ENCODE peak calls at places on chromosomes 3 and 15, in seven cellular contexts. P is testis, L is SJSA1, U is Peyer's patch, A is Karpas-422, G is prostate gland, N is neural progenitor cell. R is an unnamed sample. For H3K4me1, the result is how much of the 10 kb centered on the place peaks cover.

GRCh38 chr3:172009736-172010254 is 29.6 kb upstream of the FNDC3B start:
- DNase-seq in L (no peak), G (no peak), P (no peak), A (no peak), U (no peak), N (no peak), R (no peak)

GRCh38 chr15:77018796-77019475 is 24.0 kb downstream of the PSTPIP1 start:
- DNase-seq in L (no peak), N (no peak), P (no peak), G (no peak), U (no peak), A (peak), R (no peak)

GRCh38 chr3:32347286-32348125 is 44.1 kb upstream of the CMTM7 start:
- DNase-seq in U (no peak), N (no peak), A (no peak), G (no peak), L (no peak), P (peak), R (no peak)

GRCh38 chr3:196012481-196012880 is 69.4 kb downstream of the TFRC start:
- DNase-seq in P (no peak), N (no peak), L (no peak), A (no peak), U (no peak), G (no peak), R (no peak)

GRCh38 chr3:179463299-179463698 is 12.0 kb upstream of the GNB4 start:
- DNase-seq in U (no peak), L (no peak), P (no peak), G (no peak), N (no peak), A (no peak), R (no peak)

GRCh38 chr3:172260381-172260780 is 187.9 kb downstream of the GHSR start:
- DNase-seq in U (no peak), G (no peak), L (no peak), N (no peak), P (no peak), A (no peak), R (no peak)

GRCh38 chr3:49415931-49416601 is 3.8 kb downstream of the TCTA start:
- DNase-seq in G (no peak), P (no peak), U (peak), A (peak), N (no peak), L (no peak), R (peak)

GRCh38 chr15:65423150-65423976 is 616 bp upstream of the IGDCC4 start:
- DNase-seq in L (no peak), N (peak), U (no peak), P (no peak), G (no peak), A (no peak), R (peak)

GRCh38 chr3:59425371-59425770 is 375.5 kb upstream of the CFAP20DC start:
- DNase-seq in U (no peak), A (no peak), L (peak), G (no peak), P (peak), N (no peak), R (no peak)

DNA sequence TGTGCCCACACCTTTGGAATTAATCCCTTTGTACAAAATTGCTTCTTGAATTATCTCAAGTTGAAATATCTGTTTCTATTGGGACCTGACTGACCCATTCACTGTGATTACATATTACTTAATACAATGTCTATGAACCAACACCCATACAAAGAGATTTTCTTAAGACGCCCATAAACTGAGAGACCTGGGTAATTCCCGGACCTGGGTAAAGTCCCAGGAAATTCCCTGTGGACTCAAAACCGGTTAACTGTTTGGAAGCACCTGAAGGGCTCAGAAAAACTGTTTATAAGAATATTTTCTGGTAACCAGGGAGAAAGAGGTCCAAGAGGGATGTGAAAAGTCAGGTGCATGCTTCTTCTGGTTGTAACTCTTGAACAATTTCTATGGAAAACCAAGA is 314.0 kb upstream of the WNT5A start:
- DNase-seq in N (no peak), G (no peak), A (no peak), L (no peak), U (no peak), P (no peak), R (no peak)
- H3K4me1 ChIP-seq in N (under half), G (under half), A (under half), L (under half), U (under half), P (under half), R (under half)

GRCh38 chr3:15820911-15821310 is 23.1 kb upstream of the ANKRD28 start:
- DNase-seq in A (no peak), U (no peak), G (no peak), P (no peak), N (no peak), L (no peak), R (no peak)
- H3K4me1 ChIP-seq in A (under half), U (under half), G (under half), P (under half), N (under half), L (under half), R (under half)

GRCh38 chr15:82133251-82133650 is 87.4 kb upstream of the MEX3B start:
- DNase-seq in L (no peak), P (no peak), N (no peak), A (no peak), G (no peak), U (no peak), R (no peak)

GRCh38 chr15:82134426-82134825 is 88.6 kb upstream of the MEX3B start:
- DNase-seq in N (no peak), P (no peak), A (no peak), G (no peak), L (no peak), U (no peak), R (peak)

GRCh38 chr15:82135645-82136044 is 89.8 kb upstream of the MEX3B start:
- DNase-seq in G (no peak), A (no peak), U (no peak), L (peak), N (no peak), P (no peak), R (no peak)

GRCh38 chr15:82132116-82132515 is 86.3 kb upstream of the MEX3B start:
- DNase-seq in G (no peak), P (no peak), L (no peak), N (no peak), U (no peak), A (no peak), R (no peak)

GRCh38 chr15:82132742-82133141 is 86.9 kb upstream of the MEX3B start:
- DNase-seq in N (no peak), A (no peak), G (no peak), L (peak), U (no peak), P (no peak), R (no peak)
- H3K4me1 ChIP-seq in N (under half), A (under half), G (under half), L (half or more), U (under half), P (under half), R (half or more)

DNA sequence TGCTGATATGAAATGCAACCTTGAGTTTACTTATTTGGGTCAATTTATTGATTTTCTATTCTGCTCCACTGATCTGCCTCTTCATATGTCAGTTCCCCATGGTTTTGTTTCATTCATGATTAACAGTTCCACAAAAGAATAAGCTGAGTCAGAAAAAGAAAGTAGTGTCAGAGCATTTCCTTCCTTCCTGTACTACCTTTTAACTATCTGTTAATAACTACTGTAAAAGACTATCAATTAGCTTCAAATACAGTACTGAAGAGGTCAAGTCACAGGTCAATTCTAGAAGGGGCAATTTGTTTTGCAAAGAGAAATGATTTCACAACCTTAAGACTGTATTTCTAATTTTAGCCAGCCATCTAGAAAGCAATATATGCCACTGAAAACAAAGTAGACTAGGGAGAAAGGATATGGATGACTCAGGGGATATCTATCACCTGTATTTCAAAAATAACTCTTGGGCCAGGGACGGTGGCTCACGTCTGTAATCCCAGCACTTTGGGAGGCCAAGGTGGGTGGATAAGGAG is 129.5 kb downstream of the TFDP2 start:
- DNase-seq in U (no peak), A (no peak), G (no peak), L (no peak), P (no peak), N (no peak), R (no peak)
- H3K4me1 ChIP-seq in U (under half), A (under half), G (under half), L (under half), P (under half), N (under half), R (under half)

DNA sequence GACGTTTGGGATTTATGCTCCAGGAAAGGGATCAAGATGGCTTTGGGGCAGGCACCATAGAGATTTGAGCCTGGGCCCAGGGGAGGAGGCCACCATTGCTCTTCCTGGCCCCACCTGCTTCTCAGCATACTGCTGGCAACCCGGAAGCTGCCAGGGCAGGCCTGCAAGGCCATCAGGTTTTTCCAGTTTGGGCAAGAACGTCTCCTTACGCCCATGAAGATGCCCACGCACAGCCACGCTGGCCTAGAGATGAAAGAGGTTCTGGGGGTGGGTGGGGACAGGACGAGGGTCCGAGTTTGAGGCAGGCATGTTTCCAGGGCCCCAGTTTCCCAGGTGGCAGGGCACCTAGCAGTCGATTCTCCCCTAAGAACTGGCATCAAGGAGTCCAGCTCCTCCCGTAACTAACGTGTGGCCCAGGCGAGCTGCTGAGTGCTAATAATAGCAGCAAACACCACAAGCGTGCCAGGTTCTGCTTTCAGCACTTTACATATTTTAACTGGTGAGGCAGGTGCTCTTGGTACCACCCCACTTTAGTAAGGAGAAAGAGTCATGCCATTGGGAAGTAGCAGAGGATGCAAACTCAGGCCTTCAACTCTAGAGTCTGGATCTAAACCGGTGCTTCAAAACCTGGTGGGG is 45.8 kb downstream of the ZNF710 start:
- DNase-seq in P (no peak), L (no peak), N (no peak), A (peak), G (peak), U (peak), R (no peak)
- H3K4me1 ChIP-seq in P (under half), L (under half), N (under half), A (half or more), G (under half), U (under half), R (under half)

DNA sequence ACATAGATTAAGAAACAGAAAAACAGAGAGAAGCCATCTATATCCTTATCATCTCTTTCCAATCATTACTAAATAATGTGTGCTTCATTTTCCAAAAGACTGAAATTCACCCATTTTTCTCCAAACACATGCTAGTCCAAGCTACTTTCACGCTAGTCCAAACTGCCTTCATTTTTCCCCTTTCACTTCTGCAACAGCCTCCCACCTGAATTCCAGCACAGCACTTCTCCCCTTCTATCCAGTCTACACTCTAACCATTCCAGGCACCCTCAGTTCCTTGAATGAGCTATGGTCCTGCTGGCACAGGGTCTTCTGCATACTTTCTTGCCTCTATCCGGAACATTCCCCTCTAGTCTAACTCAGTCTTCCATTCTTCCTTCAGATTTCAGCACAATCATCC is 112.0 kb downstream of the THRB start:
- DNase-seq in L (no peak), U (no peak), A (no peak), P (no peak), N (no peak), G (no peak), R (no peak)
- H3K4me1 ChIP-seq in L (under half), U (under half), A (under half), P (under half), N (under half), G (under half), R (under half)

DNA sequence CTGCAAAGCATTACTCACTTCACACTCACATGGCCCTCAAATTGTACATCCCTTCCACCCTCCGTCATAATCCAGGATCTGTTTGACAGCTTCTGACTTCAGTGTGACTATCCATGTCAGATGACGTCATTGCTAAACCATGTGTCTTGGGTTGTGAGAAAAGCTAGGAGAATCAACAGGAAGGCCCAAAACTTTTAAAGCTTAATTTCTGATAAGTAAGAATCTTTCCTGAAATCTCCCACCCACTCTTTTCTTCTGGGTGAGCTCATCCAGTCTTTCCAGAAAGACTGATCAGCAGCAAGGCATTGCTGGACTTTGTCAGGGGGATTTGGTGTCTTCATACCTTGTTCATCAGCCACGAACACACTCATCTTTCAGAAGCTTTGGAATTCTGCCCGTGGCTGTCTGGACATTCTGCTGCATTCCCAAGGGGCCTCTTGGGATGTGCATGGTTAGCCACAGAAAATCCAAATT is 11.5 kb upstream of the LMCD1 start:
- DNase-seq in N (no peak), G (no peak), U (no peak), L (peak), A (no peak), P (no peak), R (peak)
- H3K4me1 ChIP-seq in N (under half), G (under half), U (under half), L (under half), A (under half), P (under half), R (half or more)

DNA sequence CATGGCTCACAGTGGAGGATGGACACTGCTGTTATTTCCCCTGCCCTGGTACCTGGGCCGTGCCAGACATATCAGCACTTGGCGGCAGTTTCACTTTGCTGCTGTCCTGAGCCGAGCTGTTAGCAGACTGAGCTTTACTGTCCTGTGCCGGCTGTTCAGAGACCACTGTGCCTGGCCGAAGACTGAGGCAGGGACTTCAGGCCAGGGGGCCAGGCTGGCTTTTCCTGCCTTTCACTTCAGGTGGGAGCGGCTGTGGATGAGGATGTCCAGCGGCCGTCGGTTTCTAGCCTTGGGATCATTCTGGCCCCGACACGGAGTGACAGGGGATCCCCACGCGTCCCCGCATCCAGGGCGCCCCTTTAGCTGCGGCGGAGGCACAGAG is 1.0 kb downstream of the ATP10A start:
- DNase-seq in N (no peak), G (peak), U (peak), L (peak), P (no peak), A (no peak), R (no peak)
- H3K4me1 ChIP-seq in N (under half), G (under half), U (under half), L (under half), P (under half), A (under half), R (under half)

GRCh38 chr3:99871231-99871898 is 53.7 kb downstream of the CMSS1 start:
- DNase-seq in N (no peak), P (no peak), A (no peak), G (no peak), L (no peak), U (no peak), R (no peak)

GRCh38 chr3:99869621-99870020 is 52.0 kb downstream of the CMSS1 start:
- DNase-seq in L (no peak), N (no peak), P (peak), A (no peak), U (no peak), G (no peak), R (no peak)

GRCh38 chr3:99875573-99875924 is 57.9 kb downstream of the CMSS1 start:
- DNase-seq in P (no peak), U (no peak), G (no peak), N (peak), A (no peak), L (peak), R (peak)

GRCh38 chr3:99870712-99871111 is 53.0 kb downstream of the CMSS1 start:
- DNase-seq in L (no peak), U (peak), N (no peak), G (no peak), A (no peak), P (no peak), R (no peak)

GRCh38 chr3:99872633-99873254 is 55.1 kb downstream of the CMSS1 start:
- DNase-seq in P (no peak), U (no peak), N (no peak), A (no peak), L (no peak), G (no peak), R (no peak)
- H3K4me1 ChIP-seq in P (under half), U (under half), N (under half), A (under half), L (half or more), G (under half), R (under half)